ENCODE peak calls at places on chromosomes 3 and 15, in seven cellular contexts. O, F, H, C, X, M and I are unnamed samples.

GRCh38 chr3:77254967-77255831 is 215.3 kb downstream of the ROBO2 start:
- DNase-seq in F (peak; percentile 40), X (peak; percentile 47), M (peak; percentile 6), O (no peak), C (no peak), H (no peak), I (peak; percentile 25)

GRCh38 chr15:28915935-28916334 is 30.2 kb downstream of the APBA2 start:
- DNase-seq in M (no peak), X (no peak), F (no peak), O (no peak), C (peak; percentile 58), H (no peak), I (no peak)

GRCh38 chr3:140251678-140252077 is 316.7 kb downstream of the CLSTN2 start:
- DNase-seq in F (no peak), X (no peak), H (no peak), C (no peak), O (no peak), M (no peak), I (no peak)

GRCh38 chr3:18111702-18112311 is 313.3 kb downstream of the SATB1 start:
- DNase-seq in O (no peak), X (no peak), C (no peak), H (peak; percentile 31), M (no peak), F (no peak), I (no peak)

GRCh38 chr3:23761440-23761896 is 44.3 kb upstream of the UBE2E1 start:
- DNase-seq in H (peak; percentile 56), M (peak; percentile 71), C (no peak), O (no peak), X (peak; percentile 45), F (no peak), I (no peak)

GRCh38 chr15:84859143-84859542 is 25.3 kb upstream of the SLC28A1 start:
- DNase-seq in M (no peak), C (no peak), F (peak; percentile 71), X (no peak), H (no peak), O (no peak), I (peak; percentile 77)

GRCh38 chr3:46998121-46998851 is 18.8 kb downstream of the NBEAL2 start:
- DNase-seq in F (peak; percentile 87), H (no peak), O (peak; percentile 38), C (no peak), X (peak; percentile 86), M (peak; percentile 64), I (peak; percentile 95)

GRCh38 chr15:50166216-50166615 is 15.8 kb upstream of the SLC27A2 start:
- DNase-seq in F (no peak), H (no peak), M (peak; percentile 38), C (no peak), X (no peak), O (no peak), I (no peak)

GRCh38 chr3:111810909-111811308 is 48.2 kb upstream of the PHLDB2 start:
- DNase-seq in M (no peak), H (no peak), X (no peak), C (no peak), O (no peak), F (no peak), I (no peak)

GRCh38 chr3:117964814-117965213 is 1069.8 kb downstream of the IGSF11 start:
- DNase-seq in F (no peak), H (no peak), O (no peak), X (no peak), M (no peak), C (no peak), I (no peak)

GRCh38 chr3:112038863-112039262 is 4.3 kb downstream of the TMPRSS7 start:
- DNase-seq in X (no peak), H (peak; percentile 25), O (no peak), M (no peak), F (no peak), C (no peak), I (no peak)

GRCh38 chr15:43008150-43008549 is 87.6 kb upstream of the TTBK2 start:
- DNase-seq in X (no peak), F (no peak), C (no peak), M (no peak), O (no peak), H (no peak), I (no peak)

GRCh38 chr3:49158108-49158709 is 7.9 kb downstream of the CCDC71 start:
- DNase-seq in M (no peak), O (no peak), H (peak; percentile 13), C (no peak), X (peak; percentile 35), F (peak; percentile 62), I (peak; percentile 50)

GRCh38 chr3:124557433-124558232 is 172.6 kb upstream of the UMPS start:
- DNase-seq in C (no peak), X (no peak), M (no peak), H (no peak), F (peak; percentile 38), O (no peak), I (no peak)

GRCh38 chr15:58770519-58770856 is 614 bp upstream of the MINDY2 start:
- DNase-seq in X (no peak), C (no peak), M (peak; percentile 68), F (no peak), H (no peak), O (no peak), I (no peak)

GRCh38 chr3:48409291-48410201 is 20.3 kb downstream of the PLXNB1 start:
- DNase-seq in F (no peak), X (no peak), C (peak; percentile 56), O (peak; percentile 11), M (no peak), H (no peak), I (peak; percentile 70)

GRCh38 chr15:60538129-60538528 is 59.2 kb upstream of the ICE2 start:
- DNase-seq in X (no peak), H (no peak), O (no peak), C (no peak), M (no peak), F (no peak), I (no peak)

GRCh38 chr3:50624634-50625033 is 7.7 kb downstream of the MAPKAPK3 start:
- DNase-seq in F (no peak), H (no peak), O (no peak), X (no peak), M (no peak), C (no peak), I (peak; percentile 63)

GRCh38 chr3:104632947-104633346 is 733.8 kb upstream of the ALCAM start:
- DNase-seq in O (no peak), M (no peak), F (no peak), H (no peak), X (no peak), C (no peak), I (no peak)

GRCh38 chr3:149343951-149344350 is 10.5 kb upstream of the TM4SF18 start:
- DNase-seq in M (no peak), F (no peak), X (no peak), O (no peak), C (no peak), H (no peak), I (no peak)

GRCh38 chr3:149342413-149343340 is 9.2 kb upstream of the TM4SF18 start:
- DNase-seq in H (no peak), F (no peak), X (no peak), O (no peak), C (no peak), M (no peak), I (no peak)

GRCh38 chr3:149336925-149337324 is 3.5 kb upstream of the TM4SF18 start:
- DNase-seq in F (no peak), O (no peak), X (no peak), C (no peak), M (no peak), H (no peak), I (no peak)

GRCh38 chr3:149339931-149340309 is 6.5 kb upstream of the TM4SF18 start:
- DNase-seq in H (no peak), M (peak; percentile 82), C (peak; percentile 85), X (no peak), F (peak; percentile 74), O (peak; percentile 76), I (peak; percentile 85)

GRCh38 chr3:149340310-149340933 is 7.0 kb upstream of the TM4SF18 start:
- DNase-seq in M (no peak), H (no peak), F (no peak), O (no peak), C (no peak), X (no peak), I (no peak)
- TF ChIP-seq POLR2A in M (no peak), H (no peak), F (no peak), O (no peak), C (no peak), X (no peak), I (no peak)

GRCh38 chr15:27763514-27763913 is 335.6 kb downstream of the OCA2 start:
- DNase-seq in H (no peak), C (no peak), F (no peak), O (no peak), X (no peak), M (no peak), I (no peak)
- TF ChIP-seq EP300 in H (no peak), C (no peak), F (no peak), O (no peak), X (no peak), M (no peak), I (no peak)

DNA sequence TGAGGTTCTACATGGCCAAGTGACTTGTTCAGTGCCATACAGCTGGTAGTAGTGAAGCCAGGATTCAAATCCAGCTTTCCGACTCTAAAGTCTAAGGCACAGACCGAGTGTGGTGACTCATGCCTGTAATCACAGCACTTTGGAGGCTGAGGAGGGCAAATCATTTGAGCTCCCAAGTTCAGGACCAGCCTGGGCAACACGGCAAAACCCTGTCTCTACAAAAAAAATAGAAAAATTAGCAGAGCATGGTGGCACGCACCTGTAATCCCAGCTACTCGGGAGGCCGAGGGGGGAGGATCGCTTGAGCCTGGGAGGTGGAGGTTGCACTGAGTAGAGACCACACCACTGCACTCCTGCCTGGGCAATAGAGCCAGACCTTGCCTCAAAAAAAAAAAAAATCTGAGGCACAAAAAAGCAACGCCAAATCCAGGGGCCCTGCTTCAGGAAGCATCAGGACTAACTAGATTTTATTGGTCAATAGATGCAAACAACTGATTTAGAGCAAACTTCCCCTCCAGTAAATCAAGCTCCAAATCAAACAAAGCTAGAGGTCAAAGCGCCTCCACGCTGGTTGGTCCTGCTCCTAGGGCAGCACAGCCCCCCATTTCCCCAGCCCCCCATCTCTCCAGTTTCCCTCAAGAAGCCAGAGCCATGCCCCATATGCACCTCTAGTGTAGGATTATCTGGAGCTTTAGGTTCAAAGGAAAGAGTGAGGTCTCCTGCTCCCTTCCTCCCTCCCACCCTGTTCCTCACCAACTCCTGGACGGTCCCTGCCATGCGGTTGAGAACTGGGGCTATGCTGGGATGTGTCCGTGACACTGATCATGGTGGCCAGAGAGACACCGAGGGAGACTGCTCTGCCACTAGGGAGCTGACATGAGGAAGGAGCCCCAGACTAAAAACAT is 2.9 kb upstream of the TNK2 start:
- DNase-seq in X (no peak), O (no peak), C (peak; percentile 26), M (no peak), H (no peak), F (no peak), I (no peak)
- H3K4me1 ChIP-seq in X (peaks cover 36% of the 10 kb centered on the region), O (peaks cover 19% of the 10 kb centered on the region), C (peaks cover 45% of the 10 kb centered on the region), M (peaks cover 36% of the 10 kb centered on the region), H (peaks cover 9% of the 10 kb centered on the region), F (peaks cover 47% of the 10 kb centered on the region), I (peaks cover 47% of the 10 kb centered on the region)

DNA sequence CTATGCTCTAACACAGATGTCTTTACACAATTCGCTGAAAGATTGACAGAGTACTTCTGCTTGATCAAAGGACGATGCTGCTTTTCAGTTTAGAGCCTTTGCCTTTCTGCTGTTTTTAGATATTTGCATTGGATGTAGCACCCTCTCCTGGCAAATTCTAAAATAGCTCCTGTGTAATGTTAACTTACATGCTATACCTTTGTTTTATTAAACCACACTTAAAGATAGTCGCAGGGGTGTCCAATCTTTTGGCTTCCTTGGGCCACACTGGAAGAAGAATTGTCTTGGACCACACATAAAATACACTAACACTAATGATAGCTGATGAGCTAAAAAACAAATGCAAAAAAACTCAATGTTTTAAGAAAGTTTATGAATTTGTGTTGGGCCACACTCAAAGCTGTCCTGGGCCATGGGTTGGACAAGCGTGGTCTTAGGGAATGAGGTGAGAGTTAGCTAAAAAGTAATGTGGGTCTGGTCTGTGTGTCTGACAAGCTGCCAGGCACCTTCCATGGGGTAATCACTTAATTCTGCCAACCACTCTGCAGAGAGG is 62.9 kb downstream of the ATG7 start:
- DNase-seq in C (no peak), O (no peak), X (peak; percentile 52), F (no peak), M (peak; percentile 55), H (peak; percentile 5), I (no peak)
- TF ChIP-seq POLR2A in C (no peak), O (no peak), X (no peak), F (no peak), M (no peak), H (no peak), I (no peak)